ENCODE peak calls at places on chromosomes 2 and 18, in five cellular contexts. J, E, N, R and O are unnamed samples. For H3K4me1 and H3K27me3, the result is how much of the 10 kb centered on the place peaks cover.

GRCh38 chr2:26811261-26811660 is 25.4 kb downstream of the CENPA start:
- DNase-seq in J (no peak), E (no peak), N (no peak), R (no peak), O (no peak)

GRCh38 chr2:224682121-224682520 is 34.0 kb downstream of the CCDC195 start:
- DNase-seq in J (no peak), E (no peak), N (no peak), R (no peak), O (no peak)

GRCh38 chr2:80205498-80205897 is 99.1 kb downstream of the LRRTM1 start:
- DNase-seq in J (no peak), E (no peak), N (no peak), R (no peak), O (no peak)

GRCh38 chr18:48161911-48162698 is 231.6 kb upstream of the SMAD2 start:
- DNase-seq in J (no peak), E (no peak), N (no peak), R (no peak), O (peak)

GRCh38 chr18:42028232-42028832 is 73.3 kb downstream of the PIK3C3 start:
- DNase-seq in J (no peak), E (peak), N (peak), R (no peak), O (peak)

GRCh38 chr18:35289293-35290069 is 548 bp downstream of the ZSCAN30 start:
- DNase-seq in J (no peak), E (peak), N (peak), R (no peak), O (no peak)

GRCh38 chr18:1393929-1394328 is 489.3 kb downstream of the ADCYAP1 start:
- DNase-seq in J (no peak), E (no peak), N (no peak), R (no peak), O (no peak)

GRCh38 chr2:136384541-136385303 is 266.8 kb upstream of the CXCR4 start:
- DNase-seq in J (no peak), E (peak), N (peak), R (no peak), O (peak)

GRCh38 chr2:179428659-179429058 is 164.0 kb upstream of the SESTD1 start:
- DNase-seq in J (no peak), E (peak), N (no peak), R (no peak), O (no peak)

GRCh38 chr2:239113164-239113563 is 265.3 kb downstream of the TWIST2 start:
- DNase-seq in J (no peak), E (peak), N (peak), R (no peak), O (no peak)
- H3K4me1 ChIP-seq in J (under half), E (under half), N (under half), R (under half), O (under half)

GRCh38 chr18:77248873-77249582 is 620 bp upstream of the GALR1 start:
- DNase-seq in J (no peak), E (no peak), N (no peak), R (no peak), O (no peak)
- H3K27me3 ChIP-seq in J (under half), E (under half), N (under half), R (under half), O (under half)

GRCh38 chr2:103437161-103437560 is 675.3 kb downstream of the TMEM182 start:
- DNase-seq in J (no peak), E (no peak), N (no peak), R (no peak), O (no peak)
- H3K4me3 ChIP-seq in J (no peak), E (no peak), N (no peak), R (no peak), O (no peak)

DNA sequence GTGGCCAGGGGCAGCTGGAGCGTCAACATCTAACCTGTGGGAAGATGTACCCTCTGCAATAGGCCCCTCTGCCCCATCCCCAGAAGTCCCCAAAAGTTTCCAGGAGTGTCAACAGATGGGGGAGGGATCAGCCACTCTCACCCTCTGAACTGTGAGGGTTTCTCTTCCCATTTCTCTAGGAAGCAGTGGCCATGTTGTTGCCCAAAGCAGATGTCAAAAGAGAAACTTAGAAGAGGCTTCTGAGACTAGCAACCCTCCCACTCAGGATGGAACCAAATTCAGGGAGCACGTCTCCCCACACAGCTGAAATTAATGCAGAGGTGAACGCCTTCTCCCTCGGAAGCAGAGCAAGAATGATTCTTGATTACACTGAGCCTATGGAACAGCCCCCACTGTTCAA is 70.3 kb downstream of the ARL4C start:
- DNase-seq in J (peak), E (no peak), N (no peak), R (no peak), O (no peak)
- H3K4me1 ChIP-seq in J (under half), E (under half), N (under half), R (under half), O (under half)

GRCh38 chr2:2808551-2809058 is 477.5 kb upstream of the MYT1L start:
- DNase-seq in J (no peak), E (no peak), N (no peak), R (no peak), O (no peak)
- H3K27me3 ChIP-seq in J (under half), E (under half), N (under half), R (under half), O (under half)

GRCh38 chr2:19072161-19072560 is 286.3 kb downstream of the OSR1 start:
- DNase-seq in J (no peak), E (no peak), N (no peak), R (no peak), O (no peak)

GRCh38 chr2:19068206-19068605 is 290.2 kb downstream of the OSR1 start:
- DNase-seq in J (no peak), E (no peak), N (no peak), R (no peak), O (no peak)

GRCh38 chr2:19073522-19073921 is 284.9 kb downstream of the OSR1 start:
- DNase-seq in J (no peak), E (peak), N (peak), R (no peak), O (no peak)

DNA sequence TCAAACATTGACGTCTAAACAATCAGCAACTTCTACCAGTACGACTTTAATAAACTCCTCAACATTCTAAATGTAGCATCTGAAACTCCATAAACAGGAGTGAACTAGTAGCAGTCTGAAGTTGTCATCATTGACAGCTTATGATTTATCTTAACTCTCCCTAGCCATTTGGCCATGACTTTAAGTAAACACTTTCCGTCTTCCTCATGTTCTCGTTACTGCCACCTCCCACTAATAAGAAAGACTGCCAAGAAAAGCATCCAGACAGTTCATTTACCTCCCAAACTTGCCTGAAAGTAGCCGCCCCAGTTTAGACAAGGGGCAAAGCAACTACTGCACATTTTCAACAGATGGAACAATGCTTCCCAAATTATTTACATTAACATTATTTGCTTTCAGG is 287.6 kb downstream of the OSR1 start:
- DNase-seq in J (no peak), E (no peak), N (peak), R (no peak), O (no peak)
- H3K4me3 ChIP-seq in J (no peak), E (no peak), N (no peak), R (no peak), O (no peak)

DNA sequence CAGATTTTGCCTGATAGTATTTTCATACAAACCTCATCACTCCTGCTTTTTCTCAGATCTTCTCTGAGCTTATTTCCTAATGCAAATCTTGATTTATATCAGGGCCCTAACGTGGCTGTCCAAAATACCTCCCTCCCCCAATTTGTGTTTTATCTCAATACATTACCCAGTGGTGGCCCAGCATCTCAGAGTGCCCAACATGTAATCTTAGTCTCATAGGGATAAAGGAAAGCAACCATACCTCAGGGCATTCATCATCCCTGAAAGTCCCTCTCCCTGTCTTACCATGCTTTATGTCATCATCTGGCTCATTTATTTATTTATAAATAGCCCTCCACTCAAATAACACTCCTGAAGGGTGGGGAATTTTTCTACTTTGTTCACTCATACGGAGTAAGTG is 135.3 kb downstream of the SLC8A1 start:
- DNase-seq in J (no peak), E (peak), N (no peak), R (no peak), O (no peak)
- H3K4me1 ChIP-seq in J (under half), E (under half), N (under half), R (under half), O (under half)

GRCh38 chr2:226050822-226051221 is 651.3 kb downstream of the NYAP2 start:
- DNase-seq in J (no peak), E (no peak), N (no peak), R (no peak), O (no peak)

GRCh38 chr2:226048625-226049024 is 649.1 kb downstream of the NYAP2 start:
- DNase-seq in J (no peak), E (peak), N (peak), R (no peak), O (peak)

GRCh38 chr2:226040344-226040743 is 640.8 kb downstream of the NYAP2 start:
- DNase-seq in J (no peak), E (no peak), N (no peak), R (no peak), O (no peak)

DNA sequence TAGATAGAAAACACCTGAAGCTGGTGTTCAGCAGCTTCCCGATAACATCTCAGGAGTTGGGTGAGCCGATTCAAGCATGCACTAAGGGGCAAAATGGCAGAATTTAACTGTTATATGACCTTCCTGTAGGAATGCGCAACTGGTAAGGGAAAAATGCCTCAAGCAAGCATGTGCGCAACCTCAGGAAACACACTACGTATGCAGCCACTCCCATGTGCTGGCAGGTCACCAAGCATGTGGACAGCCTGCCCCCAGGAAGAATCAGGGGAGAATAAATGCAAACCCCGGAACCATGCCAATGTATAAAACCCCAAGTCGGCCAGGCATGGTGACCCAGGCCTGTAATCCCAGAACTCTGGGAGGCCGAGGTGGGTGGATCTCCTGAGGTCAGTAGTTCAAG is 645.6 kb downstream of the NYAP2 start:
- DNase-seq in J (no peak), E (no peak), N (no peak), R (no peak), O (no peak)
- H3K27me3 ChIP-seq in J (under half), E (under half), N (under half), R (under half), O (under half)